ENCODE peak calls at places on chromosomes 6 and 20, in five cellular contexts. U, N, V, W and F are unnamed samples.

GRCh38 chr20:32626859-32627636 is 41.9 kb upstream of the NOL4L start:
- DNase-seq in U (no peak), N (no peak), V (no peak), W (no peak), F (no peak)

GRCh38 chr6:42428326-42429041 is 23.2 kb downstream of the TRERF1 start:
- DNase-seq in U (peak; percentile 66), N (peak; percentile 76), V (no peak), W (peak; percentile 61), F (no peak)

GRCh38 chr20:44066645-44067606 is 120.1 kb downstream of the JPH2 start:
- DNase-seq in U (no peak), N (no peak), V (no peak), W (no peak), F (peak; percentile 48)

GRCh38 chr6:152572395-152573061 is 64.6 kb downstream of the SYNE1 start:
- DNase-seq in U (peak; percentile 3), N (no peak), V (no peak), W (no peak), F (no peak)

GRCh38 chr6:28910901-28911680 is 12.7 kb downstream of the TRIM27 start:
- DNase-seq in U (no peak), N (no peak), V (no peak), W (no peak), F (no peak)

GRCh38 chr6:53803081-53803860 is 8.5 kb downstream of the LRRC1 start:
- DNase-seq in U (peak; percentile 67), N (no peak), V (no peak), W (no peak), F (no peak)

GRCh38 chr6:16961577-16961976 is 140.3 kb upstream of the STMND1 start:
- DNase-seq in U (no peak), N (no peak), V (no peak), W (no peak), F (no peak)

GRCh38 chr6:137163732-137164318 is 9.6 kb downstream of the IL22RA2 start:
- DNase-seq in U (no peak), N (no peak), V (no peak), W (no peak), F (no peak)

GRCh38 chr20:57435498-57436222 is 44.5 kb downstream of the RBM38 start:
- DNase-seq in U (no peak), N (peak; percentile 85), V (peak; percentile 83), W (peak; percentile 61), F (peak; percentile 85)

GRCh38 chr20:4795394-4795793 is 73.7 kb downstream of the PRND start:
- DNase-seq in U (peak; percentile 63), N (no peak), V (no peak), W (no peak), F (no peak)

GRCh38 chr6:121932071-121933009 is 467.1 kb upstream of the HSF2 start:
- DNase-seq in U (peak; percentile 76), N (peak; percentile 53), V (no peak), W (no peak), F (no peak)

GRCh38 chr20:60040471-60041162 is 82.4 kb downstream of the CDH26 start:
- DNase-seq in U (no peak), N (no peak), V (no peak), W (no peak), F (no peak)

GRCh38 chr6:21398741-21399140 is 194.8 kb upstream of the SOX4 start:
- DNase-seq in U (no peak), N (no peak), V (no peak), W (no peak), F (no peak)

GRCh38 chr6:119283214-119283613 is 66.3 kb downstream of the MAN1A1 start:
- DNase-seq in U (peak; percentile 22), N (no peak), V (no peak), W (no peak), F (no peak)

GRCh38 chr6:7919871-7920270 is 9.3 kb upstream of the TXNDC5 start:
- DNase-seq in U (no peak), N (no peak), V (no peak), W (no peak), F (no peak)

GRCh38 chr6:159933077-159933476 is 35.8 kb upstream of the IGF2R start:
- DNase-seq in U (no peak), N (no peak), V (no peak), W (no peak), F (no peak)

GRCh38 chr20:25372584-25373336 is 17.9 kb downstream of the ABHD12 start:
- DNase-seq in U (peak; percentile 98), N (no peak), V (no peak), W (no peak), F (no peak)

GRCh38 chr20:31652917-31653385 is 15.2 kb downstream of the COX4I2 start:
- DNase-seq in U (peak; percentile 86), N (no peak), V (no peak), W (no peak), F (no peak)

GRCh38 chr6:41683460-41684310 is 45.4 kb downstream of the MDFI start:
- DNase-seq in U (peak; percentile 70), N (peak; percentile 80), V (peak; percentile 90), W (peak; percentile 87), F (peak; percentile 92)

GRCh38 chr20:58228484-58229197 is at the start of gene ANKRD60:
- DNase-seq in U (peak; percentile 46), N (no peak), V (peak; percentile 59), W (no peak), F (no peak)

GRCh38 chr6:160858886-160859285 is 132.7 kb upstream of the MAP3K4 start:
- DNase-seq in U (no peak), N (no peak), V (no peak), W (no peak), F (no peak)

GRCh38 chr20:47737923-47738322 is 47.4 kb downstream of the SULF2 start:
- DNase-seq in U (no peak), N (no peak), V (no peak), W (no peak), F (no peak)

GRCh38 chr20:47743671-47744070 is 41.6 kb downstream of the SULF2 start:
- DNase-seq in U (no peak), N (no peak), V (no peak), W (no peak), F (no peak)

GRCh38 chr20:47744803-47745202 is 40.5 kb downstream of the SULF2 start:
- DNase-seq in U (no peak), N (no peak), V (no peak), W (no peak), F (no peak)

GRCh38 chr20:47740225-47741184 is 44.8 kb downstream of the SULF2 start:
- DNase-seq in U (no peak), N (peak; percentile 40), V (peak; percentile 72), W (no peak), F (peak; percentile 73)

GRCh38 chr20:47741669-47742345 is 43.5 kb downstream of the SULF2 start:
- DNase-seq in U (no peak), N (no peak), V (no peak), W (no peak), F (no peak)
- H3K27ac ChIP-seq in U (no peak overlapping the region), N (no peak overlapping the region), V (no peak overlapping the region), W (no peak overlapping the region), F (no peak overlapping the region)

DNA sequence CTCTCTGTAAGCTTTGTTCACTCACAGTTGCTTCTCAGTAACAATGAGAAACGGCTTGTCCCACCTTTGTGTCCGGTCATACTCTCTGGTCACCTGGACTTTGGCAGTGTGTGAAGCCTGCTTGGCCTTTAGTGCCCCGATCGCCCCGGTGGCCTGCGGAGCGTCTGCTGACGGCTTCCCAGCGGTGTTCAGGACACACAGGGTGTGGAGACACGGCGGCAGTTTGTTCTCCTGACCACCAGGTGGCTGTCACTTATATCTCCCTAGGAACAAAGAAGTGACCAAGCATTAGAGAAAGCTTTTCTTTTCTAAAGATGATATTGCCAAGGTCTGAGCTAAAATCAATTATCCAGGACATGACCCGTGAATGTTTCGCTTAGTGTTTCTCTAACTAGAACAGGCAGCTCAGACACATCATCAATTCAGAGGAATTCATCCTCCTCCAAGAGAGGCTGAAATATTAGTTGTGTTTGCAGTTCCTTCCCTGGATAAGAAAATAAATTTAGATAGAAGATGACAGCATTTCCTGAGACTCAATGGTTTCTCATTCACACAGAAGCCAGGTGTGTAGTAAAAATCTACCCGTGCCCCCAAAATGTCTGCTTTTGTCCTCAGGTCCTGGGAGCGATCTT is 167.4 kb upstream of the THBS2 start:
- DNase-seq in U (peak; percentile 43), N (no peak), V (no peak), W (no peak), F (no peak)
- TF ChIP-seq CTCF in U (peak; percentile 55), N (peak; percentile 46), V (peak; percentile 27), W (peak; percentile 39), F (no peak)

GRCh38 chr20:53870426-53871199 is 199.8 kb downstream of the BCAS1 start:
- DNase-seq in U (no peak), N (no peak), V (no peak), W (no peak), F (no peak)

GRCh38 chr20:53872081-53872541 is 198.3 kb downstream of the BCAS1 start:
- DNase-seq in U (peak; percentile 23), N (no peak), V (no peak), W (no peak), F (no peak)

GRCh38 chr20:53872561-53873248 is 197.7 kb downstream of the BCAS1 start:
- DNase-seq in U (peak; percentile 41), N (no peak), V (no peak), W (no peak), F (no peak)

GRCh38 chr20:53873249-53873642 is 197.1 kb downstream of the BCAS1 start:
- DNase-seq in U (no peak), N (no peak), V (no peak), W (no peak), F (no peak)

GRCh38 chr20:53871541-53871940 is 198.9 kb downstream of the BCAS1 start:
- DNase-seq in U (no peak), N (no peak), V (no peak), W (no peak), F (no peak)
- H3K27ac ChIP-seq in U (no peak overlapping the region), N (peak overlapping the region; percentile 16), V (no peak overlapping the region), W (peak overlapping the region; percentile 72), F (no peak overlapping the region)

DNA sequence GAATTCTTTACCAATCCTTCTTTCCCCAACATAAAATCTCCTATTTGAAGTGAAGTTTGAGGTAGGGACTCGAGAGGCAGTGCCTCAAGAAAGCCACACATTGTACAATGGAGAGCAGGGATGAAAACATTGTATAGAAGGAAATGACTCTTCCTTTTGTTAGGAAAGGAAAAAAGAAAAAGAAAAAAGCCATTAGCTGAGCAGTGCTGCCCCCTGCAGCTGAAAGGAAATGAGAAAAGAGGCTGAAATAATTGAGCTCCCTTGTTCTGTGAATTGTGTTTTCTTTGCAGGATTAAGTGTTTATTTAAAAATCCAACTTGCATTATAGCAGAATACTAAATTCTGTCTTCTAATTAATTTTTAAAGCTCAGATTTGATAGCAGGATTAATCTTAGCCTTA is 162.9 kb upstream of the SASH1 start:
- DNase-seq in U (peak; percentile 39), N (no peak), V (no peak), W (no peak), F (no peak)
- TF ChIP-seq CTCF in U (peak; percentile 71), N (peak; percentile 50), V (peak; percentile 26), W (peak; percentile 42), F (peak; percentile 59)

GRCh38 chr20:45913105-45913504 is 1.1 kb upstream of the PLTP start:
- DNase-seq in U (no peak), N (no peak), V (no peak), W (no peak), F (no peak)
- H3K27ac ChIP-seq in U (no peak overlapping the region), N (no peak overlapping the region), V (no peak overlapping the region), W (no peak overlapping the region), F (no peak overlapping the region)

DNA sequence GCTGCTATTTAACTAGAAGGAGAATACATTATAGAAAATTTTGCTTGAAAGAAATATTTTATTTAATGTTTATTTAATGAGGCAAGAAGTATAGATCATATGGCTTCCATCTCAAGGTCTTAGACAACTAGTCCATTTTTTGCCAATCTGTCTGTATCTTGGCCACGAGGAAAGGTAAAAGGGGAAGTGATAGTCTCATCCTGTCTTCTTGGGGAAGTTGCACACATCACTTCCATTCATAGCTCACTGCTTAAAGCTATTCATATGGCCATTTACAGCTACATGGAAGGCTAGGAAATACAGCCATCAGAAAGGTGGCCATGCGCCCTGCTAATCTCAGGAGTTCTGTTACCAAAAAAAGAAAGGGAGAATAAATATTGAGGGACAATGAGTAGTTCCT is 50.8 kb downstream of the METTL24 start:
- DNase-seq in U (no peak), N (no peak), V (no peak), W (no peak), F (no peak)
- TF ChIP-seq CTCF in U (no peak), N (no peak), V (no peak), W (no peak), F (no peak)